ENCODE peak calls at places on chromosomes 2 and 18, in eight cellular contexts. One of them, this sample, is unnamed. For H3K9me3, the result is how much of the 10 kb centered on the place peaks cover.

GRCh38 chr2:54047076-54047475 is 68.3 kb upstream of the ACYP2 start:
- DNase-seq in PC-3: no peak
- DNase-seq in A549: no peak
- DNase-seq in hepatocyte: no peak
- DNase-seq in prostate gland: no peak
- DNase-seq in cardiac muscle cell: peak
- DNase-seq in tibial nerve: no peak
- DNase-seq in NT2/D1: no peak
- DNase-seq in this sample: no peak

GRCh38 chr18:58996131-58996632 is 131.5 kb downstream of the ZNF532 start:
- DNase-seq in prostate gland: no peak
- DNase-seq in hepatocyte: peak
- DNase-seq in tibial nerve: no peak
- DNase-seq in A549: no peak
- DNase-seq in cardiac muscle cell: peak
- DNase-seq in PC-3: peak
- DNase-seq in NT2/D1: no peak
- DNase-seq in this sample: peak

GRCh38 chr2:133667085-133667484 is 98.8 kb upstream of the NCKAP5 start:
- DNase-seq in tibial nerve: no peak
- DNase-seq in A549: no peak
- DNase-seq in cardiac muscle cell: peak
- DNase-seq in NT2/D1: no peak
- DNase-seq in hepatocyte: peak
- DNase-seq in PC-3: peak
- DNase-seq in prostate gland: no peak
- DNase-seq in this sample: peak

GRCh38 chr18:13387856-13388548 is 169.4 kb downstream of the LDLRAD4 start:
- DNase-seq in cardiac muscle cell: no peak
- DNase-seq in PC-3: no peak
- DNase-seq in tibial nerve: no peak
- DNase-seq in NT2/D1: no peak
- DNase-seq in prostate gland: no peak
- DNase-seq in A549: no peak
- DNase-seq in hepatocyte: no peak
- DNase-seq in this sample: peak

GRCh38 chr2:28452534-28453081 is 43.3 kb upstream of the PLB1 start:
- DNase-seq in hepatocyte: peak
- DNase-seq in cardiac muscle cell: peak
- DNase-seq in NT2/D1: peak
- DNase-seq in prostate gland: peak
- DNase-seq in A549: peak
- DNase-seq in PC-3: peak
- DNase-seq in tibial nerve: peak
- DNase-seq in this sample: peak

GRCh38 chr18:48949051-48949605 is 1.6 kb downstream of the SMAD7 start:
- DNase-seq in hepatocyte: peak
- DNase-seq in cardiac muscle cell: no peak
- DNase-seq in prostate gland: no peak
- DNase-seq in PC-3: peak
- DNase-seq in A549: no peak
- DNase-seq in NT2/D1: no peak
- DNase-seq in tibial nerve: no peak
- DNase-seq in this sample: peak

GRCh38 chr2:36618381-36618780 is 20.4 kb upstream of the FEZ2 start:
- DNase-seq in PC-3: peak
- DNase-seq in cardiac muscle cell: peak
- DNase-seq in NT2/D1: peak
- DNase-seq in hepatocyte: peak
- DNase-seq in A549: peak
- DNase-seq in prostate gland: no peak
- DNase-seq in tibial nerve: no peak
- DNase-seq in this sample: peak

GRCh38 chr2:168346725-168347477 is 99.5 kb upstream of the STK39 start:
- DNase-seq in PC-3: peak
- DNase-seq in prostate gland: peak
- DNase-seq in hepatocyte: peak
- DNase-seq in cardiac muscle cell: peak
- DNase-seq in tibial nerve: peak
- DNase-seq in A549: peak
- DNase-seq in NT2/D1: no peak
- DNase-seq in this sample: peak

GRCh38 chr18:48090702-48091101 is 160.2 kb upstream of the SMAD2 start:
- DNase-seq in PC-3: no peak
- DNase-seq in A549: no peak
- DNase-seq in tibial nerve: no peak
- DNase-seq in prostate gland: no peak
- DNase-seq in cardiac muscle cell: no peak
- DNase-seq in hepatocyte: no peak
- DNase-seq in NT2/D1: no peak
- DNase-seq in this sample: no peak

GRCh38 chr2:120948662-120949011 is 213.0 kb downstream of the GLI2 start:
- DNase-seq in prostate gland: no peak
- DNase-seq in tibial nerve: no peak
- DNase-seq in cardiac muscle cell: no peak
- DNase-seq in A549: no peak
- DNase-seq in hepatocyte: no peak
- DNase-seq in PC-3: no peak
- DNase-seq in NT2/D1: no peak
- DNase-seq in this sample: peak

GRCh38 chr2:239273280-239274234 is 127.3 kb downstream of the HDAC4 start:
- DNase-seq in NT2/D1: no peak
- DNase-seq in prostate gland: no peak
- DNase-seq in tibial nerve: no peak
- DNase-seq in hepatocyte: no peak
- DNase-seq in A549: no peak
- DNase-seq in PC-3: no peak
- DNase-seq in cardiac muscle cell: no peak
- DNase-seq in this sample: peak

GRCh38 chr2:160474891-160475795 is 18.5 kb downstream of the RBMS1 start:
- DNase-seq in cardiac muscle cell: peak
- DNase-seq in hepatocyte: no peak
- DNase-seq in A549: no peak
- DNase-seq in NT2/D1: no peak
- DNase-seq in tibial nerve: no peak
- DNase-seq in PC-3: peak
- DNase-seq in prostate gland: no peak
- DNase-seq in this sample: peak

GRCh38 chr18:56388571-56388970 is 249.8 kb downstream of the TXNL1 start:
- DNase-seq in A549: no peak
- DNase-seq in cardiac muscle cell: no peak
- DNase-seq in hepatocyte: no peak
- DNase-seq in tibial nerve: no peak
- DNase-seq in PC-3: no peak
- DNase-seq in NT2/D1: no peak
- DNase-seq in prostate gland: no peak
- DNase-seq in this sample: no peak

GRCh38 chr2:40435426-40436092 is 16.3 kb downstream of the SLC8A1 start:
- DNase-seq in prostate gland: no peak
- DNase-seq in A549: no peak
- DNase-seq in PC-3: peak
- DNase-seq in hepatocyte: no peak
- DNase-seq in NT2/D1: no peak
- DNase-seq in cardiac muscle cell: no peak
- DNase-seq in tibial nerve: no peak
- DNase-seq in this sample: no peak

GRCh38 chr2:73239776-73240175 is 5.7 kb downstream of the CCT7 start:
- DNase-seq in hepatocyte: no peak
- DNase-seq in prostate gland: no peak
- DNase-seq in PC-3: peak
- DNase-seq in cardiac muscle cell: peak
- DNase-seq in A549: no peak
- DNase-seq in NT2/D1: no peak
- DNase-seq in tibial nerve: no peak
- DNase-seq in this sample: no peak

GRCh38 chr2:25294573-25295462 is 46.9 kb downstream of the DNMT3A start:
- DNase-seq in NT2/D1: no peak
- DNase-seq in PC-3: peak
- DNase-seq in A549: no peak
- DNase-seq in cardiac muscle cell: peak
- DNase-seq in prostate gland: peak
- DNase-seq in hepatocyte: no peak
- DNase-seq in tibial nerve: peak
- DNase-seq in this sample: peak

GRCh38 chr2:43184339-43184895 is 42.0 kb downstream of the ZFP36L2 start:
- DNase-seq in hepatocyte: peak
- DNase-seq in cardiac muscle cell: peak
- DNase-seq in A549: peak
- DNase-seq in NT2/D1: no peak
- DNase-seq in prostate gland: no peak
- DNase-seq in tibial nerve: no peak
- DNase-seq in PC-3: peak
- DNase-seq in this sample: peak

GRCh38 chr2:148209598-148209997 is 188.7 kb downstream of the MBD5 start:
- DNase-seq in cardiac muscle cell: peak
- DNase-seq in PC-3: peak
- DNase-seq in NT2/D1: no peak
- DNase-seq in prostate gland: no peak
- DNase-seq in tibial nerve: no peak
- DNase-seq in A549: no peak
- DNase-seq in hepatocyte: peak
- DNase-seq in this sample: no peak

GRCh38 chr2:96119389-96119751 is 3.0 kb upstream of the ADRA2B start:
- DNase-seq in PC-3: no peak
- DNase-seq in cardiac muscle cell: no peak
- DNase-seq in hepatocyte: no peak
- DNase-seq in tibial nerve: no peak
- DNase-seq in NT2/D1: no peak
- DNase-seq in prostate gland: no peak
- DNase-seq in A549: no peak
- DNase-seq in this sample: peak

GRCh38 chr2:172580544-172580943 is 24.7 kb downstream of the PDK1 start:
- DNase-seq in tibial nerve: no peak
- DNase-seq in hepatocyte: no peak
- DNase-seq in A549: no peak
- DNase-seq in prostate gland: no peak
- DNase-seq in cardiac muscle cell: no peak
- DNase-seq in PC-3: no peak
- DNase-seq in NT2/D1: no peak
- DNase-seq in this sample: no peak
- H3K9me3 ChIP-seq in tibial nerve: under half
- H3K9me3 ChIP-seq in hepatocyte: under half
- H3K9me3 ChIP-seq in A549: under half
- H3K9me3 ChIP-seq in prostate gland: under half
- H3K9me3 ChIP-seq in cardiac muscle cell: under half
- H3K9me3 ChIP-seq in PC-3: under half
- H3K9me3 ChIP-seq in NT2/D1: under half
- H3K9me3 ChIP-seq in this sample: under half

DNA sequence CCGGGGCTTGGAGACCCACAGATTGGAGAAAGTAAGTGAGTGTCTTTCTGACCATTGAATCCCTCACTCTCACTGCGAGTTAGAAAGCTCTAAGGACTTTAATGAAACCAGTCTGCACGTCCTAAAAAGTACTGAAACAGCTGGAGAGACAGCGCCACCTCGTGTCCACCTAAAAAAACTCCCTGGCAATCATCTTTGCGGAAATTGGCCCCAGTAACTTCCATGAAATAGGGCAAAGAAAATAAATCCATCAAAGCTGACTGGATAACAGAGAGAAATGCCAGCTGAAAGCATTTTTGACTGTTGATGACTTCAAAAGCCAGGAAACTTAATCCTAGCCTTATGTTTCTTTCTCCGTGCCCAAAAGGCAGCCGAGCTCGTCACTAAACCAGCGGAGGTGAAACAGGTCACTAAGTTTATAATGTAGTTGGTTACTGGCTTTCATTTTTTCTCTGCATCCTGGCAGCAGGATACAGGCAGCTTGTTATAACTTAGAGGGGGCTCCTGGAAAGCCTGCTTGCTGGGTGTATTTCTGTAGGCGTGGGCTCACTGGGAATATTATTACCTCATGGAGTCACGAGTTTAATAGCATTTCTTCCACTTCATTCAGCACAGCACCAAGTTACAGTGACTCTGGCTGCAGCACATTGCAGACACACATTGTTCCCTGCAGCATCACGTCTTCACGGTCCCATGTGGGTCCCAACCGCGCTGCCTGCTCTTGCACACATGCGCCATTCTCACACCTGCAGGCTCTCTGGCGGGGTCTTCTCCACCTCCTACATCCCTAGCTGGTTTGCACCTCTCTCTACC is 266.5 kb downstream of the HRH4 start:
- DNase-seq in cardiac muscle cell: peak
- DNase-seq in hepatocyte: peak
- DNase-seq in A549: peak
- DNase-seq in NT2/D1: peak
- DNase-seq in PC-3: peak
- DNase-seq in prostate gland: peak
- DNase-seq in tibial nerve: no peak
- DNase-seq in this sample: peak
- H3K4me3 ChIP-seq in cardiac muscle cell: no peak
- H3K4me3 ChIP-seq in hepatocyte: no peak
- H3K4me3 ChIP-seq in A549: no peak
- H3K4me3 ChIP-seq in NT2/D1: no peak
- H3K4me3 ChIP-seq in PC-3: peak
- H3K4me3 ChIP-seq in prostate gland: no peak
- H3K4me3 ChIP-seq in tibial nerve: peak
- H3K4me3 ChIP-seq in this sample: peak

GRCh38 chr2:2520396-2520795 is 189.3 kb upstream of the MYT1L start:
- DNase-seq in A549: no peak
- DNase-seq in hepatocyte: no peak
- DNase-seq in cardiac muscle cell: no peak
- DNase-seq in tibial nerve: no peak
- DNase-seq in NT2/D1: no peak
- DNase-seq in prostate gland: no peak
- DNase-seq in PC-3: no peak
- DNase-seq in this sample: no peak
- H3K9me3 ChIP-seq in A549: under half
- H3K9me3 ChIP-seq in hepatocyte: under half
- H3K9me3 ChIP-seq in cardiac muscle cell: under half
- H3K9me3 ChIP-seq in tibial nerve: under half
- H3K9me3 ChIP-seq in NT2/D1: under half
- H3K9me3 ChIP-seq in prostate gland: under half
- H3K9me3 ChIP-seq in PC-3: under half
- H3K9me3 ChIP-seq in this sample: under half

GRCh38 chr2:216692636-216693413 is 2.5 kb downstream of the IGFBP5 start:
- DNase-seq in cardiac muscle cell: peak
- DNase-seq in prostate gland: peak
- DNase-seq in A549: peak
- DNase-seq in NT2/D1: no peak
- DNase-seq in tibial nerve: peak
- DNase-seq in hepatocyte: peak
- DNase-seq in PC-3: peak
- DNase-seq in this sample: peak

GRCh38 chr2:216691210-216691741 is 4.1 kb downstream of the IGFBP5 start:
- DNase-seq in tibial nerve: peak
- DNase-seq in prostate gland: peak
- DNase-seq in NT2/D1: peak
- DNase-seq in cardiac muscle cell: peak
- DNase-seq in PC-3: peak
- DNase-seq in A549: peak
- DNase-seq in hepatocyte: peak
- DNase-seq in this sample: peak

GRCh38 chr2:216689397-216689796 is 6.0 kb downstream of the IGFBP5 start:
- DNase-seq in cardiac muscle cell: no peak
- DNase-seq in hepatocyte: no peak
- DNase-seq in PC-3: no peak
- DNase-seq in tibial nerve: no peak
- DNase-seq in A549: no peak
- DNase-seq in NT2/D1: no peak
- DNase-seq in prostate gland: no peak
- DNase-seq in this sample: no peak

GRCh38 chr2:216688731-216689360 is 6.5 kb downstream of the IGFBP5 start:
- DNase-seq in PC-3: no peak
- DNase-seq in prostate gland: no peak
- DNase-seq in hepatocyte: no peak
- DNase-seq in tibial nerve: no peak
- DNase-seq in NT2/D1: no peak
- DNase-seq in A549: no peak
- DNase-seq in cardiac muscle cell: no peak
- DNase-seq in this sample: no peak

GRCh38 chr2:216690451-216691209 is 4.7 kb downstream of the IGFBP5 start:
- DNase-seq in cardiac muscle cell: peak
- DNase-seq in tibial nerve: peak
- DNase-seq in A549: no peak
- DNase-seq in PC-3: no peak
- DNase-seq in NT2/D1: no peak
- DNase-seq in hepatocyte: peak
- DNase-seq in prostate gland: no peak
- DNase-seq in this sample: peak
- H3K4me3 ChIP-seq in cardiac muscle cell: peak
- H3K4me3 ChIP-seq in tibial nerve: peak
- H3K4me3 ChIP-seq in A549: no peak
- H3K4me3 ChIP-seq in PC-3: peak
- H3K4me3 ChIP-seq in NT2/D1: peak
- H3K4me3 ChIP-seq in hepatocyte: no peak
- H3K4me3 ChIP-seq in prostate gland: peak
- H3K4me3 ChIP-seq in this sample: peak